ENCODE peak calls at places on chromosomes 13 and 19, in six cellular contexts. D is IMR-90, T is neuronal stem cell, Q is H1, F is trophoblast cell, W is mesenchymal stem cell. E is an unnamed sample.

GRCh38 chr13:34037636-34038325 is 219.8 kb downstream of the RFC3 start:
- DNase-seq in D (no peak), T (no peak), Q (no peak), F (peak), W (no peak), E (no peak)

GRCh38 chr13:35309711-35310110 is 166.8 kb downstream of the MAB21L1 start:
- DNase-seq in D (no peak), T (no peak), Q (no peak), F (no peak), W (no peak), E (no peak)

GRCh38 chr13:44759222-44759721 is 183.1 kb upstream of the TSC22D1 start:
- DNase-seq in D (no peak), T (no peak), Q (no peak), F (peak), W (peak), E (no peak)

GRCh38 chr13:51330741-51331140 is 8.8 kb upstream of the SERPINE3 start:
- DNase-seq in D (no peak), T (no peak), Q (no peak), F (no peak), W (no peak), E (no peak)

GRCh38 chr19:6060600-6061391 is 49.5 kb downstream of the RFX2 start:
- DNase-seq in D (peak), T (no peak), Q (no peak), F (peak), W (no peak), E (peak)

GRCh38 chr13:113359556-113359955 is 4.4 kb downstream of the GRTP1 start:
- DNase-seq in D (no peak), T (no peak), Q (no peak), F (no peak), W (no peak), E (no peak)

GRCh38 chr13:99980201-99981114 is 1.1 kb upstream of the ZIC2 start:
- DNase-seq in D (peak), T (peak), Q (no peak), F (peak), W (peak), E (peak)

GRCh38 chr13:100645382-100645781 is 29.2 kb downstream of the TMTC4 start:
- DNase-seq in D (no peak), T (no peak), Q (no peak), F (no peak), W (no peak), E (no peak)

DNA sequence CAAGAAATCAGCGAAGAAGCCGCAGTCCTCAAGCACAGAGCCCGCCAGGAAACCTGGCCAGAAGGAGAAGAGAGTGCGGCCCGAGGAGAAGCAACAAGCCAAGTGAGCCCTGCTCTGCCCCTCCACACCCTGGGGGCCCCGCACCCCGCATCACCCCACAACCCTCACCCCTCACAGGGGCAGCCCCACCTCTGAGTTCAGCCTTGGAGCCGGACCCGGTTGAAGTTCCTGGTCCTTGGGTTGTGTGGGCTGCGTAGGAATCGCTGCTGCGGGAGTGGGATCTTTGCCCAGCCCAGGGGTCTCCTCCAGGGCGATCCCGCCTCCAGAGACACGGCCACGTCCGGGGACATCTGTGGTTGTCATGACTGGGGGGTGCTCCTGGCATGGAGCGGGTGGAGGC is 22.0 kb downstream of the PLIN4 start:
- DNase-seq in D (no peak), T (no peak), Q (no peak), F (no peak), W (no peak), E (no peak)
- H2AFZ ChIP-seq in D (no peak), T (no peak), Q (no peak), F (no peak), W (no peak), E (no peak)

GRCh38 chr13:40356011-40356410 is 310.4 kb downstream of the FOXO1 start:
- DNase-seq in D (no peak), T (no peak), Q (no peak), F (no peak), W (no peak), E (no peak)
- H3K4ac ChIP-seq in D (no peak), T (no peak), Q (no peak), F (no peak), W (no peak), E (no peak)

GRCh38 chr13:97234236-97234635 is 12.1 kb downstream of the MBNL2 start:
- DNase-seq in D (no peak), T (no peak), Q (no peak), F (no peak), W (no peak), E (no peak)

GRCh38 chr13:97233499-97233898 is 11.4 kb downstream of the MBNL2 start:
- DNase-seq in D (no peak), T (no peak), Q (no peak), F (no peak), W (no peak), E (no peak)

GRCh38 chr13:97229699-97230098 is 7.6 kb downstream of the MBNL2 start:
- DNase-seq in D (no peak), T (no peak), Q (no peak), F (peak), W (no peak), E (no peak)

GRCh38 chr13:97231118-97231831 is 9.1 kb downstream of the MBNL2 start:
- DNase-seq in D (no peak), T (no peak), Q (no peak), F (no peak), W (no peak), E (no peak)

GRCh38 chr13:97231832-97232201 is 9.7 kb downstream of the MBNL2 start:
- DNase-seq in D (peak), T (no peak), Q (no peak), F (peak), W (no peak), E (no peak)
- H2AFZ ChIP-seq in D (peak), T (no peak), Q (no peak), F (no peak), W (no peak), E (no peak)

GRCh38 chr13:50081899-50082425 is 66.7 kb downstream of the KCNRG start:
- DNase-seq in D (peak), T (peak), Q (peak), F (peak), W (peak), E (peak)
- H3K4ac ChIP-seq in D (peak), T (no peak), Q (no peak), F (no peak), W (no peak), E (no peak)

DNA sequence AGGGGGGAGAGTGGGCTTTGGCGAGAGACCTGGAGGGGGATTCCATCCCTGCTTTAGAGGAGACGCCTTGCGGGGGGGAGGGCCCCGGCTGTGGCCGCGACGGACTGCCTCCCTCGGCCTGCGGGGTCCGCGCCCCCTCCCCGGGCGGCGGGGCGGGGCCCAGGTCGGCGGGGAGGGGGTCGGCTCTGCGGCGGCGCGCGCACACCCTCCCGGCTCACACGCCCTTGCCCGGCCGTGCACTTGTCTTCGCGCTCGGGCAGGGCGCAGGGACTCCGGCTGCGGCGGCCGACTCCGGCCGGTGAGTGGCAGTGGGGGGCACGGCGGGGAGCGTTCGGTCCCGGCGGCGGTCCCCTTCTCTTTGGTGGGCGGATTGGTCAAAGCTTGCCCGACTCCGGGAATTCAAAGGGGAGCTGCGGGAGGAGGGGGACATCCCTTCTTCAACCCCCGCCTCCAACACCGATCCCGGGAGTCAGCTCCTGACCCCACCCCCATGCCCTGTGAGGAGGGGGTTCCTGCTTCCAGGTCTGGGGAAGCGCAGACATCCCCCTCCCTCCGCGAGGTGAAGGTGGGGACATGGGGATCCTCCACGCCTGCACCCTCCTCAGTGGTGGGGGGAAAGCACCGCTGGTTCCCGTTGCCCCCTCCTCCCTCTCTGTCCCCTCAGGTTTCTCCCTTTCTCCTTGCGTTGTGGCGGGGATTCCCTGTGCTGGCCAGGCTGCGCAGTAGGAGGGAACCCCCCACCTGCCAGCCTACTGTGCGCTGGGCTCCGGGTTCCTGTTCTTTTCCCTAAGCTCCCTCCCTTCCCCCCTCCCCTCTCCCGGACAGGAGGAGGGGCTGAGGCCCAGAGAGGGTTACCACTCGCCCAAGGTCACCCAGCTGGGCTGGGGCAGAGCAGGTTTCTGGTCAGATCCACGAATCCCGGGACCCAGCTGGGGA is 14.6 kb upstream of the KCNN1 start:
- DNase-seq in D (no peak), T (no peak), Q (no peak), F (no peak), W (no peak), E (peak)
- H2AFZ ChIP-seq in D (no peak), T (peak), Q (no peak), F (no peak), W (no peak), E (no peak)

GRCh38 chr19:2546128-2547032 is 70.5 kb downstream of the GADD45B start:
- DNase-seq in D (no peak), T (peak), Q (no peak), F (peak), W (peak), E (peak)
- H3K4ac ChIP-seq in D (peak), T (peak), Q (peak), F (peak), W (peak), E (peak)

GRCh38 chr13:95641961-95642621 is 2.4 kb downstream of the DZIP1 start:
- DNase-seq in D (peak), T (peak), Q (no peak), F (peak), W (peak), E (peak)
- H2AFZ ChIP-seq in D (peak), T (no peak), Q (no peak), F (no peak), W (no peak), E (no peak)

DNA sequence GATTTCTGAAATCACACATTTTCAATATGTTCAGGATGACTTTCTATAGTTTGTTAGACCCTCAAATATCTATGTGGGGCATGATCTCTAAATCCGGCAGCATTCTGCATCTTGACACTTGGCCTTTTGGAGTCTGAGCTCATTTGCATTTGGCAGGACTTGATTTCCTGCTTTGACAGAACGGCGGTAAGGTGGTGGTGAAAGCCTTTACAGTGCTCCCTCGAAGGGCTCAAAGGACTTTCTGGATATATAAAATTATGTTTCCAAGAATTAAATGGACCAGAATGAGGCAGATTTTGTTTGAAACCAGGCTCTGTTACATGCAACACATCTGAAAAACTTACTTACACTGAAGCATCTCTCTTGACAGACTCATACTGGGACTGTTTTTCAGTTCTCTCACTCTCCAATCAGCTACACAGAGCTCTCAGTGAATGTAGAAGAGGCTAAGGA is 207.3 kb downstream of the SPRY2 start:
- DNase-seq in D (no peak), T (no peak), Q (no peak), F (no peak), W (no peak), E (no peak)
- H3K4ac ChIP-seq in D (no peak), T (no peak), Q (no peak), F (no peak), W (no peak), E (no peak)

DNA sequence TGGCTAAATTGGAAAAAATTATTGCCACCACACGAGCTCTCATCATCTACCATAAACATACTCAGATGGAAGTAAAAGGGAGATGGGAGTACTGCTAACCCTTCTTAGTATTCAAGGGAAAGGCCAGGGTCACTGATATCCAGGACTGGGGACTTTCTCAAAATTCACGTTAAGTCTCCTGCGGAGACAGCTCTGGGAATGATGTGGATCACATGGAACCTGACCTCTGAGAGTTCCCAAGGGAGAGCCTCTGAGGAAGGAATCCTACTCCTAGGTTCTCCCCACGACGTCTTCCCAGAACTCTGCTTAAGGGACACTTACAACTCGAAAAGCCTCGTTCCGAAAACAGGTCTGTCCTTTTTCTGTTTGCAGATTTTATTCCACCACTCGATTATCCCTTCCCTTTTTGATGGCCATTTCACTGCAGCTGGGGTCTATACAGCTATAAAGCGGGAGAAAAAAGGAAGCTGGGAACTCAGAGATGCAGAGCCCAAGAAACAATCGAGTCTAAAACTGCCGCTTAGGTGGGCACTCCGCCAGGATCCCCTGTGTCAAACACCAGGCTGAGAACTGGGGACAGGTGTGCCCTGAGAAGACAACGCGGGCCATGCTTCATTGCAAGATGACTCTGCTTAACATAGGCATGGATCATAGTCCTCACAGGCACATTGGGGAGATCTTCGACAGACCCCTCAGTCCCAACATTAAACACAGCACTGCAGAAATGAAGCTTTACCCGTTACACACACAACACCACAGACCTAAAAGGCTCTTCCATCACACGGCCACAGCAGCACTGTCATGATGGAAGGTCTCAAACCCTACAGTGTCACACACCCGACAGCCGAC is 823 bp upstream of the ZNF567 start:
- DNase-seq in D (peak), T (no peak), Q (no peak), F (no peak), W (peak), E (no peak)
- H2AFZ ChIP-seq in D (peak), T (peak), Q (peak), F (peak), W (peak), E (no peak)

E was measured in H9.